ENCODE peak calls at places on chromosomes 12 and 14, in four cellular contexts. Y is Panc1, G is upper lobe of left lung, R is SK-N-SH. J is an unnamed sample.

GRCh38 chr12:66903782-66904396 is 225.0 kb upstream of the GRIP1 start:
- DNase-seq in G (no peak), R (no peak), Y (no peak), J (no peak)

GRCh38 chr12:51832708-51833107 is 15.8 kb downstream of the FIGNL2 start:
- DNase-seq in R (no peak), G (no peak), Y (no peak), J (no peak)

GRCh38 chr14:31320216-31320615 is 100.1 kb downstream of the HEATR5A start:
- DNase-seq in R (no peak), G (no peak), Y (no peak), J (no peak)

GRCh38 chr12:108468149-108468968 is 46.7 kb upstream of the FICD start:
- DNase-seq in Y (no peak), G (no peak), R (no peak), J (no peak)

GRCh38 chr12:94769040-94769420 is 118.7 kb upstream of the TMCC3 start:
- DNase-seq in Y (no peak), R (no peak), G (no peak), J (no peak)

GRCh38 chr12:41899577-41899976 is 245.1 kb downstream of the GXYLT1 start:
- DNase-seq in R (no peak), G (no peak), Y (no peak), J (no peak)

GRCh38 chr14:22131749-22132476 is 457.1 kb downstream of the DAD1 start:
- DNase-seq in Y (no peak), G (no peak), R (no peak), J (peak)

GRCh38 chr12:93060071-93060665 is 131.1 kb upstream of the EEA1 start:
- DNase-seq in G (no peak), Y (no peak), R (no peak), J (no peak)

GRCh38 chr12:42421844-42422779 is 96.1 kb downstream of the PPHLN1 start:
- DNase-seq in Y (no peak), R (peak), G (no peak), J (no peak)

GRCh38 chr14:59123975-59124374 is 64.5 kb upstream of the DAAM1 start:
- DNase-seq in R (peak), G (no peak), Y (no peak), J (no peak)

GRCh38 chr12:65776994-65777393 is 47.3 kb upstream of the HMGA2 start:
- DNase-seq in G (no peak), Y (no peak), R (no peak), J (no peak)

GRCh38 chr12:22101749-22102243 is 55.8 kb downstream of the CMAS start:
- DNase-seq in Y (no peak), G (no peak), R (no peak), J (no peak)

GRCh38 chr12:80162177-80162576 is 62.8 kb downstream of the OTOGL start:
- DNase-seq in R (no peak), G (no peak), Y (no peak), J (no peak)

GRCh38 chr12:81617915-81618314 is 141.2 kb downstream of the PPFIA2 start:
- DNase-seq in G (no peak), Y (no peak), R (no peak), J (no peak)

GRCh38 chr12:5073838-5074237 is 30.2 kb downstream of the KCNA5 start:
- DNase-seq in G (no peak), R (peak), Y (no peak), J (no peak)

GRCh38 chr12:1716911-1717310 is 26.0 kb downstream of the ADIPOR2 start:
- DNase-seq in R (no peak), G (no peak), Y (no peak), J (no peak)

DNA sequence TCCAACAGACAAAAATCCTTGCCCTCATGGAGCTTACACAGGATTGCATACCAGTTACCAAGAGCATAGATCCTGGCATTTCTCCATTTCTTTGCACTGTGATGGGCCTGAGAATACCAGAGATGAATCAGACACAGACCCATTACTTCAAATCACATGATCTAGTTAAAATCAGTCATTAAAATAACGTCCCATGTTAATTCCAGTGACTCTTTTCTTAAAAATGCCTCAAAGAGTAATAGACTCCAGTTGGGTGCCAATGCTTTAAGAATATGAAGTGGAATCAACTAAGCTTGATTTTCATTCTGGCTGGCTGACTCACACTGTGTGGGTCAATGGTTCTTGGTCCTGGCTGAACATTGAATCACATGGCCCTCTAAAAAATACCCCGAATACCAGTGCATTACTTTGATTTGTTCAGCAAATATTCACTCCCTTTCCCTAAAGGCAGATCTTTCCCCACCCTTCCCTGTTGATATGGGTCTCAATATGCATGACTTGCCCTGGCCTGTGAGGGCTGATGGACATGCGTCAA is 11.0 kb downstream of the ASB2 start:
- DNase-seq in R (no peak), G (no peak), Y (no peak), J (no peak)
- H3K4me3 ChIP-seq in R (no peak), G (no peak), Y (no peak), J (no peak)

GRCh38 chr14:77794357-77794756 is 5.6 kb upstream of the ADCK1 start:
- DNase-seq in G (no peak), Y (no peak), R (no peak), J (no peak)
- H3K27ac ChIP-seq in G (no peak), Y (no peak), R (no peak), J (no peak)

GRCh38 chr14:52692248-52692962 is 3.0 kb downstream of the ERO1A start:
- DNase-seq in G (no peak), R (peak), Y (no peak), J (no peak)

GRCh38 chr14:52693004-52693403 is 2.4 kb downstream of the ERO1A start:
- DNase-seq in Y (no peak), R (no peak), G (no peak), J (no peak)

GRCh38 chr14:52695481-52696091 is at the start of gene ERO1A:
- DNase-seq in G (peak), Y (no peak), R (peak), J (peak)

GRCh38 chr14:52694761-52695480 is 437 bp downstream of the ERO1A start:
- DNase-seq in R (peak), Y (no peak), G (no peak), J (peak)

GRCh38 chr14:52693532-52693931 is 1.8 kb downstream of the ERO1A start:
- DNase-seq in Y (no peak), G (no peak), R (no peak), J (no peak)
- H3K4me3 ChIP-seq in Y (peak), G (no peak), R (peak), J (no peak)

GRCh38 chr14:36014236-36014635 is 162.3 kb downstream of the PTCSC3 start:
- DNase-seq in G (no peak), R (no peak), Y (no peak), J (no peak)
- H3K27ac ChIP-seq in G (no peak), R (no peak), Y (no peak), J (no peak)

DNA sequence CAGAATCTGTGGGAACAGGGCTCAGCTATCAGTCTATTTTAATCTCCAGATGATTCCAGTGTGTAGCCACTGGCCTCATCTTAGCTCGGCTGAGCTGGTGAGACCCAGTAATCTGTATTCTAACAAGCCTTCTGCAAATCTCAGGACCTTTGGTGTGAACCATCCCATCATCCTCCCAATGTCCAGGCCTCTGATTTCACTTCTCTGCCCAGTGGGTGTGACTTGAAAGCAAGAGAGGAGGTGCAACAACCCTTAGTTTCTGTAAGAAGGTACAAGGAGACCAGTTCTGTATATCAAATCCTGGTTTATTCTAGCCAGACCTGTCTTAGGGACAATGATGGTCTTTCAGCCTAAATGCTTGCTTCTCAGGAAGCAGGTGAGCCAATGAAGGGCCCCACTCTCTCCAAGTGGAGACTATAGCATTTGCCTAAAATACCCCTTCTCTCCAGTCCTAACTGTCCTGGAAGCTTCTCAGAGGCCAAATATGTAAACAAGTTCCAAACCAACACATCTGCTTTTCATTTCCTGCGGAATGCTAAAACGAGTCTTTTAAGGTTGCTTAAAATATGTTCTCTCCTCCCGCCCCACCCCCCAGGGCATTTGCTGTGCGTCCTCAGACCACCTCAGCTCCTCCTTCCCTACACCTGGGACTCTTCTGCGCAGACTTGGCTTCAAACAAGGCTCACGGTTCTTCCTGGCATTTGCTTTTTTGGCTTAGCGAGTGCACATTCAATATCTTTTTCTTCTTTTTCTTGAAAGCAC is 78.4 kb upstream of the FUT8 start:
- DNase-seq in Y (no peak), G (no peak), R (no peak), J (no peak)
- H3K4me3 ChIP-seq in Y (no peak), G (no peak), R (no peak), J (no peak)

GRCh38 chr12:27226319-27226984 is 17.6 kb upstream of the STK38L start:
- DNase-seq in G (no peak), R (no peak), Y (no peak), J (no peak)
- H3K27ac ChIP-seq in G (no peak), R (no peak), Y (no peak), J (no peak)

DNA sequence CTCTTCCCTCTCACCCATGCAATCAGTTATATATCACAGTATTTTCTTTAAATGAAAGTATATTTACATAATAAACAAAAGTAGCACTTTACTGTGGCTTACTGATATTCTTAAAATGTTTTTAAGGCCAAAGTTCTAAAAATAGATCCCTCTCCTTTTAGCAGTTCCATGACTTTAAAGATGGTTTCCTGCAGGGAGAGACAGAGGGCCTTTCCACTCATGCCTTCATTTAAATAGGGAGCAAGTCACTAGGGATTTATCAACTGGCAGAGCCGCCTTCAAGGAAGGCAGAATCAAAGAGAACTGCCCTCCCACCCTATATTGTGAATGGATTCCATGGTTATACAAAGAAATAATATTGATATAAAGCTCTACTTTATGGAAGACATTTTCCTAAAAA is 55.5 kb downstream of the DUSP16 start:
- DNase-seq in Y (no peak), G (no peak), R (no peak), J (no peak)
- H3K4me3 ChIP-seq in Y (no peak), G (no peak), R (no peak), J (no peak)

DNA sequence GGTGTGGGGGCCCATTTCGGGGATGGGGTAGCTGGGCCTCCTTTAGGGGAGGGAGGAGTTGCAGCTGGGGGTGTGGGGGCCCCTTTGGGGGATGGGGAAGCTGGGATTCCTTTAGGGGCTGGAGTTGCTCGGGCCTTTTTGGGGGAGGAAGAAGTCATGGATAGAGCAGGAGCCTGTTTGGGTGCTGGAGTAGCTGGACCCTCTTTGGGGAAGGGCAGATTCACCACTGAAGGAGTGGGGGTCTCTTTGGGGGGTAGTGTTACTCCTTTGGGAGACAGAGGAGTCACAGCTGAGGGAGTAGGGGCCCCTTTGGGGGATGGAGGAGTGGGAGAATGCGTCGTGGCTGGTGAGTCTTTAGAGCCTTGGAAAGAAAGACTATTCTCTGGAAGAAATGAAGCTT is 6.5 kb downstream of the NACA start:
- DNase-seq in R (no peak), Y (no peak), G (no peak), J (no peak)
- H3K27ac ChIP-seq in R (no peak), Y (no peak), G (no peak), J (no peak)

GRCh38 chr14:68016243-68016914 is 196.8 kb downstream of the RAD51B start:
- DNase-seq in Y (no peak), R (no peak), G (no peak), J (no peak)

GRCh38 chr14:68014771-68015170 is 195.2 kb downstream of the RAD51B start:
- DNase-seq in G (no peak), R (no peak), Y (no peak), J (no peak)

GRCh38 chr14:68013326-68013725 is 193.7 kb downstream of the RAD51B start:
- DNase-seq in R (no peak), G (no peak), Y (no peak), J (no peak)

GRCh38 chr14:68012861-68013260 is 193.3 kb downstream of the RAD51B start:
- DNase-seq in R (no peak), G (no peak), Y (no peak), J (no peak)

DNA sequence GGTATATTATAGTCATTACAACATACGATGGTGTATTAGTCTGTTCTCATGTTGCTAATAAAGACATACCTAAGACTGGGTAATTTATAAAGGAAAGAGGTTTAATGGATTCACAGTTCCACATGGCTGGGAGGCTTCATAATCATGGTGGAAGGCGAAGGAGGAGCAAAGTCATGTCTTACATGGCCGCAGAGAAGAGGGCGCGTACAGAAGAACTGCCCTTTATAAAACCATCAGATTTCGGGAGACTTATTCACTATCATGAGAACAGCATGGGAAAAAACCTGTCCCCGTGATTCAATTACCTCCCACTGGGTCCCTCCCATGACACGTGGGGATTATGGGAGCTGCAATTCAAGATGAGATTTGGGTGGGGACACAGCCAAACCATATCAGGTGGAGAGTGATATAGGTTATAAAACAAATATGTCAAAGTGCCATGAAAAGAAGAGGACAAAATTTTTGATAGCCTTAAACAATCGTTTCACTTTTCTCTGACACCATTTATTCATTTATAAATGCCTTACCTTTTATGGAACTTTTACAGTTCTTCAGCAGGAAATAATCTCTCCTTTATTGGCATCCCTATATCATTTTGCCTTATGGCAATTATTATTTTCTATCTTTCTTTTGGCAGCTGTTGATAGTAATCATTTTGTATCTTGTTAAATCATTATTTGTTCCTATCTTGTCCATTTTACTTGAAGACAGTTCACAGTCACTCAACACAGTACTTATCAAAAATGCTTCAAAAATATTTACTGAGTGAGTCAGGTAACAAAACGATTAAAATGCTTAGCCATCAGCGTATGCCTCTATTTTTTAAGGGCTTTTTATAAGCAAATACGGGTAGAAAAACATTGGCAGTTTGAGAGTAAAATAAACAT is 196.0 kb downstream of the RAD51B start:
- DNase-seq in G (no peak), Y (no peak), R (no peak), J (no peak)
- H3K4me3 ChIP-seq in G (no peak), Y (no peak), R (no peak), J (no peak)

J was measured in CD8-positive, alpha-beta T cell.